ENCODE peak calls at places on chromosome 1, in seven cellular contexts. X is GM04504; L is Kasumi-1; J is IMR-90; U is stimulated activated CD4-positive, alpha-beta T cell treated with anti-CD3 and anti-CD28 coated beads, Interleukin-4, amount 100 ng/mL, for 1 hour; K is A549; W is dorsolateral prefrontal cortex. T is an unnamed sample.

GRCh38 chr1:113219377-113219776 is 146.4 kb downstream of the LRIG2 start:
- DNase-seq in X (no peak), L (no peak), J (no peak), U (no peak), K (no peak), W (no peak), T (peak; percentile 17)

GRCh38 chr1:53957231-53957818 is 11.2 kb downstream of the LRRC42 start:
- DNase-seq in X (no peak), L (no peak), J (peak; percentile 64), U (no peak), K (no peak), W (no peak), T (no peak)

GRCh38 chr1:42925132-42925769 is 33.4 kb downstream of the SLC2A1 start:
- DNase-seq in X (no peak), L (no peak), J (no peak), U (no peak), K (no peak), W (no peak), T (no peak)

GRCh38 chr1:93839307-93839706 is 39.7 kb downstream of the DNTTIP2 start:
- DNase-seq in X (peak; percentile 70), L (no peak), J (peak; percentile 95), U (no peak), K (no peak), W (no peak), T (no peak)

GRCh38 chr1:107748529-107748928 is 216.5 kb downstream of the VAV3 start:
- DNase-seq in X (peak; percentile 12), L (peak; percentile 21), J (peak; percentile 1), U (no peak), K (peak; percentile 3), W (no peak), T (no peak)

GRCh38 chr1:59752556-59753412 is 62.0 kb upstream of the HOOK1 start:
- DNase-seq in X (no peak), L (no peak), J (no peak), U (no peak), K (no peak), W (peak; percentile 52), T (no peak)

GRCh38 chr1:10338047-10338446 is 60.8 kb upstream of the PGD start:
- DNase-seq in X (peak; percentile 3), L (peak; percentile 49), J (peak; percentile 34), U (peak; percentile 34), K (peak; percentile 48), W (peak; percentile 79), T (peak; percentile 53)

GRCh38 chr1:219071209-219071608 is 102.5 kb upstream of the LYPLAL1 start:
- DNase-seq in X (no peak), L (no peak), J (no peak), U (no peak), K (no peak), W (no peak), T (no peak)

GRCh38 chr1:64959973-64960372 is 6.4 kb downstream of the JAK1 start:
- DNase-seq in X (no peak), L (no peak), J (no peak), U (no peak), K (no peak), W (no peak), T (no peak)

GRCh38 chr1:212651521-212651920 is 43.0 kb downstream of the ATF3 start:
- DNase-seq in X (peak; percentile 22), L (no peak), J (peak; percentile 70), U (no peak), K (no peak), W (no peak), T (no peak)

GRCh38 chr1:10626011-10626731 is 151.4 kb downstream of the PEX14 start:
- DNase-seq in X (no peak), L (no peak), J (no peak), U (no peak), K (no peak), W (no peak), T (no peak)

GRCh38 chr1:23026573-23026972 is 7.3 kb downstream of the KDM1A start:
- DNase-seq in X (no peak), L (no peak), J (no peak), U (no peak), K (no peak), W (no peak), T (no peak)

GRCh38 chr1:36664564-36665287 is 182.0 kb upstream of the CSF3R start:
- DNase-seq in X (no peak), L (no peak), J (no peak), U (no peak), K (no peak), W (no peak), T (no peak)

GRCh38 chr1:7285856-7286454 is 485.1 kb upstream of the VAMP3 start:
- DNase-seq in X (no peak), L (no peak), J (no peak), U (no peak), K (no peak), W (no peak), T (no peak)

GRCh38 chr1:21064057-21064456 is 112.6 kb downstream of the EIF4G3 start:
- DNase-seq in X (no peak), L (no peak), J (no peak), U (no peak), K (no peak), W (no peak), T (no peak)

GRCh38 chr1:55078470-55078869 is 39.1 kb downstream of the PCSK9 start:
- DNase-seq in X (no peak), L (no peak), J (no peak), U (no peak), K (no peak), W (no peak), T (no peak)

GRCh38 chr1:7117599-7118281 is 332.5 kb downstream of the CAMTA1 start:
- DNase-seq in X (peak; percentile 76), L (peak; percentile 82), J (peak; percentile 94), U (no peak), K (peak; percentile 46), W (no peak), T (peak; percentile 11)

GRCh38 chr1:8352886-8353285 is 35.0 kb downstream of the SLC45A1 start:
- DNase-seq in X (no peak), L (no peak), J (no peak), U (no peak), K (no peak), W (no peak), T (no peak)

GRCh38 chr1:238252033-238252802 is 361.5 kb upstream of the ZP4 start:
- DNase-seq in X (no peak), L (peak; percentile 72), J (peak; percentile 33), U (peak; percentile 11), K (peak; percentile 10), W (peak; percentile 80), T (peak; percentile 62)

GRCh38 chr1:155195201-155196102 is 12.2 kb downstream of the THBS3 start:
- DNase-seq in X (no peak), L (no peak), J (peak; percentile 11), U (no peak), K (peak; percentile 48), W (no peak), T (no peak)

GRCh38 chr1:55781944-55782482 is 566.8 kb upstream of the USP24 start:
- DNase-seq in X (peak; percentile 80), L (no peak), J (peak; percentile 94), U (no peak), K (no peak), W (no peak), T (no peak)

GRCh38 chr1:187959062-187959461 is 1130.3 kb downstream of the PLA2G4A start:
- DNase-seq in X (no peak), L (no peak), J (no peak), U (no peak), K (no peak), W (no peak), T (no peak)

GRCh38 chr1:25809283-25809926 is 9.4 kb downstream of the SELENON start:
- DNase-seq in X (no peak), L (peak; percentile 78), J (no peak), U (no peak), K (no peak), W (no peak), T (no peak)

GRCh38 chr1:34850382-34850781 is 9.2 kb downstream of the SMIM12 start:
- DNase-seq in X (no peak), L (no peak), J (no peak), U (no peak), K (no peak), W (no peak), T (no peak)

GRCh38 chr1:1179339-1179982 is 5.8 kb downstream of the TTLL10 start:
- DNase-seq in X (no peak), L (no peak), J (no peak), U (no peak), K (no peak), W (no peak), T (peak; percentile 3)

GRCh38 chr1:170513138-170513537 is 18.8 kb upstream of the GORAB start:
- DNase-seq in X (no peak), L (peak; percentile 47), J (no peak), U (no peak), K (no peak), W (no peak), T (no peak)

GRCh38 chr1:10979483-10979920 is 33.0 kb upstream of the TARDBP start:
- DNase-seq in X (peak; percentile 3), L (no peak), J (no peak), U (no peak), K (no peak), W (peak; percentile 94), T (no peak)

GRCh38 chr1:202586018-202586821 is 124.0 kb downstream of the SYT2 start:
- DNase-seq in X (no peak), L (peak; percentile 9), J (peak; percentile 38), U (no peak), K (no peak), W (no peak), T (no peak)

T was measured in endothelial cell.